ENCODE peak calls at places on chromosomes 3 and 15, in four cellular contexts. One of them, this sample, is unnamed.

GRCh38 chr15:67120839-67121540 is 55.6 kb downstream of the SMAD3 start:
- DNase-seq in mesothelial cell of epicardium: peak; percentile 53
- DNase-seq in RWPE1: peak; percentile 69
- DNase-seq in activated naive CD4-positive, alpha-beta T cell: peak; percentile 42
- DNase-seq in this sample: peak; percentile 69

GRCh38 chr3:17949116-17949515 is 206.7 kb upstream of the TBC1D5 start:
- DNase-seq in mesothelial cell of epicardium: no peak
- DNase-seq in RWPE1: no peak
- DNase-seq in activated naive CD4-positive, alpha-beta T cell: no peak
- DNase-seq in this sample: no peak

GRCh38 chr15:72534522-72534921 is 60.4 kb downstream of the ARIH1 start:
- DNase-seq in mesothelial cell of epicardium: no peak
- DNase-seq in RWPE1: no peak
- DNase-seq in activated naive CD4-positive, alpha-beta T cell: no peak
- DNase-seq in this sample: no peak

GRCh38 chr3:120791010-120791409 is 48.5 kb downstream of the GTF2E1 start:
- DNase-seq in mesothelial cell of epicardium: no peak
- DNase-seq in RWPE1: no peak
- DNase-seq in activated naive CD4-positive, alpha-beta T cell: no peak
- DNase-seq in this sample: no peak

GRCh38 chr3:12280333-12280732 is 8.5 kb upstream of the PPARG start:
- DNase-seq in mesothelial cell of epicardium: no peak
- DNase-seq in RWPE1: no peak
- DNase-seq in activated naive CD4-positive, alpha-beta T cell: no peak
- DNase-seq in this sample: no peak

GRCh38 chr15:73965094-73965729 is 26.9 kb downstream of the STOML1 start:
- DNase-seq in mesothelial cell of epicardium: no peak
- DNase-seq in RWPE1: no peak
- DNase-seq in activated naive CD4-positive, alpha-beta T cell: no peak
- DNase-seq in this sample: peak; percentile 50

GRCh38 chr15:61974118-61974517 is 86.1 kb downstream of the VPS13C start:
- DNase-seq in mesothelial cell of epicardium: no peak
- DNase-seq in RWPE1: no peak
- DNase-seq in activated naive CD4-positive, alpha-beta T cell: no peak
- DNase-seq in this sample: no peak

GRCh38 chr3:138688871-138689299 is 80.3 kb downstream of the FAIM start:
- DNase-seq in mesothelial cell of epicardium: no peak
- DNase-seq in RWPE1: no peak
- DNase-seq in activated naive CD4-positive, alpha-beta T cell: no peak
- DNase-seq in this sample: peak; percentile 34

GRCh38 chr3:195020185-195020584 is 250.8 kb downstream of the XXYLT1 start:
- DNase-seq in mesothelial cell of epicardium: no peak
- DNase-seq in RWPE1: no peak
- DNase-seq in activated naive CD4-positive, alpha-beta T cell: no peak
- DNase-seq in this sample: no peak

GRCh38 chr15:101607102-101607501 is 45.1 kb downstream of the TM2D3 start:
- DNase-seq in mesothelial cell of epicardium: no peak
- DNase-seq in RWPE1: no peak
- DNase-seq in activated naive CD4-positive, alpha-beta T cell: no peak
- DNase-seq in this sample: no peak

GRCh38 chr15:40238481-40238926 is 359 bp upstream of the PAK6 start:
- DNase-seq in mesothelial cell of epicardium: no peak
- DNase-seq in RWPE1: no peak
- DNase-seq in activated naive CD4-positive, alpha-beta T cell: no peak
- DNase-seq in this sample: no peak

GRCh38 chr3:127744875-127745274 is 72.1 kb downstream of the ABTB1 start:
- DNase-seq in mesothelial cell of epicardium: no peak
- DNase-seq in RWPE1: no peak
- DNase-seq in activated naive CD4-positive, alpha-beta T cell: no peak
- DNase-seq in this sample: no peak

GRCh38 chr15:63322541-63322940 is 45.1 kb downstream of the APH1B start:
- DNase-seq in mesothelial cell of epicardium: no peak
- DNase-seq in RWPE1: no peak
- DNase-seq in activated naive CD4-positive, alpha-beta T cell: no peak
- DNase-seq in this sample: no peak